ENCODE peak calls at places on chromosome 9, in six cellular contexts. A is epithelial cell of esophagus, U is EL, W is cardiac muscle cell, M is GM13977, J is thoracic aorta. H is an unnamed sample.

GRCh38 chr9:103941104-103941503 is 153.0 kb upstream of the SMC2 start:
- DNase-seq in A (no peak), U (no peak), W (no peak), M (no peak), J (no peak), H (no peak)

GRCh38 chr9:111900934-111901612 is 4.5 kb downstream of the UGCG start:
- DNase-seq in A (no peak), U (no peak), W (no peak), M (no peak), J (no peak), H (no peak)

GRCh38 chr9:3948826-3949578 is 350.9 kb downstream of the GLIS3 start:
- DNase-seq in A (no peak), U (peak; percentile 77), W (no peak), M (no peak), J (no peak), H (no peak)

GRCh38 chr9:15889555-15889954 is 336.7 kb downstream of the CCDC171 start:
- DNase-seq in A (peak; percentile 40), U (peak; percentile 39), W (peak; percentile 0), M (no peak), J (no peak), H (no peak)

GRCh38 chr9:77533678-77534077 is 114.4 kb downstream of the GNA14 start:
- DNase-seq in A (no peak), U (no peak), W (no peak), M (no peak), J (no peak), H (no peak)

GRCh38 chr9:121510766-121511555 is 11.3 kb upstream of the GGTA1 start:
- DNase-seq in A (peak; percentile 12), U (no peak), W (peak; percentile 65), M (no peak), J (no peak), H (no peak)

GRCh38 chr9:91423785-91424402 is at the start of gene NFIL3:
- DNase-seq in A (peak; percentile 88), U (peak; percentile 84), W (peak; percentile 93), M (peak; percentile 94), J (peak; percentile 28), H (peak; percentile 88)

GRCh38 chr9:129898205-129898604 is 62.9 kb downstream of the USP20 start:
- DNase-seq in A (peak; percentile 67), U (peak; percentile 50), W (no peak), M (no peak), J (no peak), H (no peak)

GRCh38 chr9:91071185-91071990 is 269.8 kb downstream of the SYK start:
- DNase-seq in A (peak; percentile 95), U (peak; percentile 96), W (no peak), M (peak; percentile 31), J (no peak), H (no peak)

GRCh38 chr9:118975736-118976135 is 393.5 kb downstream of the BRINP1 start:
- DNase-seq in A (no peak), U (peak; percentile 9), W (no peak), M (no peak), J (no peak), H (no peak)

GRCh38 chr9:95333426-95333825 is 15.9 kb upstream of the FANCC start:
- DNase-seq in A (no peak), U (no peak), W (no peak), M (no peak), J (no peak), H (no peak)

GRCh38 chr9:74887041-74887980 is at the start of gene TRPM6:
- DNase-seq in A (peak; percentile 84), U (peak; percentile 79), W (peak; percentile 74), M (peak; percentile 21), J (peak; percentile 21), H (peak; percentile 80)

GRCh38 chr9:71663931-71664459 is 104.3 kb downstream of the CEMIP2 start:
- DNase-seq in A (no peak), U (peak; percentile 61), W (peak; percentile 8), M (no peak), J (no peak), H (no peak)

GRCh38 chr9:100216178-100216787 is 117.2 kb downstream of the INVS start:
- DNase-seq in A (peak; percentile 76), U (peak; percentile 55), W (peak; percentile 18), M (peak; percentile 27), J (no peak), H (peak; percentile 70)

GRCh38 chr9:93116049-93116961 is 17.7 kb downstream of the NINJ1 start:
- DNase-seq in A (no peak), U (peak; percentile 73), W (no peak), M (no peak), J (no peak), H (peak; percentile 88)

GRCh38 chr9:116190997-116191396 is 37.4 kb downstream of the PAPPA start:
- DNase-seq in A (peak; percentile 90), U (peak; percentile 85), W (no peak), M (no peak), J (no peak), H (no peak)

GRCh38 chr9:86321373-86321772 is 32.8 kb downstream of the TUT7 start:
- DNase-seq in A (peak; percentile 19), U (peak; percentile 96), W (no peak), M (no peak), J (no peak), H (no peak)

GRCh38 chr9:133493428-133493827 is 14.5 kb upstream of the SLC2A6 start:
- DNase-seq in A (no peak), U (no peak), W (no peak), M (no peak), J (no peak), H (no peak)

GRCh38 chr9:109139851-109140250 is 20.1 kb upstream of the TMEM245 start:
- DNase-seq in A (peak; percentile 71), U (peak; percentile 5), W (no peak), M (no peak), J (no peak), H (no peak)

GRCh38 chr9:126397056-126397455 is 70.4 kb downstream of the MVB12B start:
- DNase-seq in A (no peak), U (no peak), W (no peak), M (peak; percentile 76), J (no peak), H (no peak)

GRCh38 chr9:29648132-29648531 is 2074.9 kb upstream of the C9orf72 start:
- DNase-seq in A (no peak), U (no peak), W (no peak), M (no peak), J (no peak), H (no peak)

GRCh38 chr9:123131993-123132392 is 98.5 kb downstream of the GPR21 start:
- DNase-seq in A (no peak), U (no peak), W (no peak), M (no peak), J (no peak), H (no peak)

GRCh38 chr9:20139755-20140154 is 350.9 kb upstream of the SLC24A2 start:
- DNase-seq in A (no peak), U (no peak), W (no peak), M (no peak), J (no peak), H (no peak)

GRCh38 chr9:127336708-127337352 is 60.1 kb upstream of the SLC2A8 start:
- DNase-seq in A (peak; percentile 93), U (peak; percentile 97), W (no peak), M (no peak), J (peak; percentile 82), H (peak; percentile 75)

GRCh38 chr9:105168935-105169334 is 75.5 kb upstream of the SLC44A1 start:
- DNase-seq in A (no peak), U (no peak), W (no peak), M (no peak), J (no peak), H (no peak)

GRCh38 chr9:130731355-130731754 is 37.8 kb downstream of the EXOSC2 start:
- DNase-seq in A (no peak), U (no peak), W (no peak), M (no peak), J (no peak), H (no peak)

GRCh38 chr9:130429407-130429806 is 15.4 kb upstream of the ASS1 start:
- DNase-seq in A (no peak), U (no peak), W (no peak), M (no peak), J (no peak), H (no peak)

GRCh38 chr9:136309101-136309801 is 5.4 kb upstream of the CCDC187 start:
- DNase-seq in A (peak; percentile 34), U (no peak), W (no peak), M (no peak), J (no peak), H (no peak)

GRCh38 chr9:22052376-22052945 is 43.4 kb upstream of the CDKN2B start:
- DNase-seq in A (peak; percentile 98), U (peak; percentile 99), W (no peak), M (peak; percentile 23), J (no peak), H (no peak)

GRCh38 chr9:35078066-35078465 is 1.7 kb downstream of the FANCG start:
- DNase-seq in A (no peak), U (no peak), W (no peak), M (no peak), J (no peak), H (no peak)

GRCh38 chr9:21078702-21079101 is 960 bp upstream of the IFNB1 start:
- DNase-seq in A (peak; percentile 12), U (no peak), W (no peak), M (no peak), J (no peak), H (no peak)

GRCh38 chr9:127396808-127397721 is at the start of gene SLC2A8:
- DNase-seq in A (peak; percentile 100), U (peak; percentile 99), W (peak; percentile 100), M (peak; percentile 95), J (peak; percentile 96), H (peak; percentile 100)

GRCh38 chr9:83570359-83570758 is 32.2 kb upstream of the FRMD3 start:
- DNase-seq in A (peak; percentile 84), U (no peak), W (no peak), M (no peak), J (no peak), H (no peak)

GRCh38 chr9:76620586-76620985 is 143.7 kb upstream of the PCA3 start:
- DNase-seq in A (no peak), U (no peak), W (no peak), M (no peak), J (no peak), H (no peak)

GRCh38 chr9:130003943-130004552 is 38.9 kb downstream of the FNBP1 start:
- DNase-seq in A (no peak), U (no peak), W (no peak), M (no peak), J (no peak), H (no peak)

GRCh38 chr9:134606951-134607733 is 34.5 kb upstream of the COL5A1 start:
- DNase-seq in A (no peak), U (no peak), W (no peak), M (no peak), J (no peak), H (no peak)

GRCh38 chr9:115008536-115008935 is 78.1 kb upstream of the TNFSF8 start:
- DNase-seq in A (peak; percentile 78), U (peak; percentile 90), W (no peak), M (no peak), J (no peak), H (peak; percentile 56)

GRCh38 chr9:114311571-114312512 is 11.1 kb upstream of the ORM1 start:
- DNase-seq in A (no peak), U (no peak), W (no peak), M (no peak), J (no peak), H (peak; percentile 2)